ENCODE peak calls at places on chromosomes 5 and 9, in nine cellular contexts. F is suprapubic skin, B is RPMI7951, M is LHCN-M2, Q is NCI-H1105 treated with DMSO at 0.1 percent for 48 hours, V is NCI-H1417 treated with DMSO at 0.1 percent for 48 hours, I is HS-5, L is heart right ventricle, N is Right ventricle myocardium superior. S is an unnamed sample.

GRCh38 chr5:180315762-180316212 is 23.9 kb upstream of the MAPK9 start:
- DNase-seq in F (no peak), B (no peak), M (peak), Q (peak), V (no peak), I (no peak), L (peak), N (peak), S (peak)

GRCh38 chr5:176410486-176411180 is 5.7 kb downstream of the CLTB start:
- DNase-seq in F (peak), B (no peak), M (no peak), Q (no peak), V (no peak), I (no peak), L (no peak), N (no peak), S (no peak)

GRCh38 chr5:173290477-173291131 is 37.6 kb downstream of the STC2 start:
- DNase-seq in F (no peak), B (peak), M (no peak), Q (peak), V (peak), I (no peak), L (peak), N (no peak), S (no peak)

GRCh38 chr9:124881138-124881743 is 19.3 kb downstream of the ARPC5L start:
- DNase-seq in F (no peak), B (no peak), M (no peak), Q (no peak), V (no peak), I (no peak), L (no peak), N (no peak), S (no peak)

GRCh38 chr9:110213413-110214044 is 5.6 kb upstream of the C9orf152 start:
- DNase-seq in F (peak), B (no peak), M (no peak), Q (no peak), V (no peak), I (no peak), L (no peak), N (no peak), S (no peak)

GRCh38 chr5:147455321-147455720 is 54.5 kb downstream of the DPYSL3 start:
- DNase-seq in F (no peak), B (peak), M (no peak), Q (no peak), V (no peak), I (no peak), L (no peak), N (no peak), S (no peak)

GRCh38 chr9:98708103-98708932 is 417 bp downstream of the GABBR2 start:
- DNase-seq in F (no peak), B (no peak), M (no peak), Q (no peak), V (no peak), I (no peak), L (no peak), N (no peak), S (no peak)

GRCh38 chr9:90129446-90129845 is 513.2 kb downstream of the DIRAS2 start:
- DNase-seq in F (no peak), B (no peak), M (no peak), Q (no peak), V (no peak), I (no peak), L (no peak), N (no peak), S (no peak)

GRCh38 chr9:15295761-15296405 is 11.1 kb downstream of the TTC39B start:
- DNase-seq in F (no peak), B (peak), M (peak), Q (no peak), V (no peak), I (peak), L (no peak), N (no peak), S (no peak)

GRCh38 chr5:93512799-93513198 is 68.2 kb downstream of the NR2F1-AS1 start:
- DNase-seq in F (no peak), B (peak), M (peak), Q (no peak), V (no peak), I (peak), L (no peak), N (no peak), S (peak)

S was measured in RKO.